ENCODE peak calls at places on chromosome 10, in seven cellular contexts. H is uterus, V is sigmoid colon, R is upper lobe of left lung, N is heart left ventricle, L is tibial nerve, M is spleen. A is an unnamed sample. For H3K4me1, the result is how much of the 10 kb centered on the place peaks cover.

GRCh38 chr10:100740476-100741341 is 4.7 kb upstream of the PAX2 start:
- DNase-seq in N (no peak), M (no peak), V (peak), L (no peak), H (no peak), R (no peak), A (no peak)

GRCh38 chr10:18340496-18341051 is 200.3 kb downstream of the CACNB2 start:
- DNase-seq in V (no peak), N (peak), R (no peak), L (no peak), M (no peak), H (no peak), A (peak)

GRCh38 chr10:44161196-44161595 is 223.7 kb downstream of the CXCL12 start:
- DNase-seq in M (no peak), R (no peak), V (no peak), N (no peak), L (no peak), H (no peak), A (no peak)

GRCh38 chr10:44882146-44882720 is 28.9 kb upstream of the TMEM72 start:
- DNase-seq in N (no peak), M (no peak), H (no peak), V (no peak), R (no peak), L (no peak), A (no peak)

GRCh38 chr10:47332946-47333345 is 10.7 kb downstream of the GDF2 start:
- DNase-seq in L (no peak), M (no peak), N (no peak), H (no peak), R (no peak), V (no peak), A (no peak)

GRCh38 chr10:119190353-119190752 is 11.7 kb upstream of the PRDX3 start:
- DNase-seq in N (no peak), L (no peak), M (no peak), H (no peak), R (no peak), V (peak), A (no peak)

GRCh38 chr10:128710795-128711183 is 584.6 kb upstream of the MKI67 start:
- DNase-seq in R (no peak), H (no peak), L (no peak), N (no peak), M (no peak), V (no peak), A (no peak)

GRCh38 chr10:5523796-5524574 is 776 bp upstream of the CALML3 start:
- DNase-seq in H (no peak), M (peak), V (peak), L (no peak), R (no peak), N (no peak), A (no peak)

GRCh38 chr10:88991161-88991899 is 732 bp downstream of the FAS start:
- DNase-seq in M (peak), L (peak), N (peak), R (peak), V (peak), H (peak), A (peak)

GRCh38 chr10:45235823-45236222 is 79.6 kb downstream of the OR13A1 start:
- DNase-seq in V (no peak), L (no peak), H (no peak), N (no peak), M (no peak), R (no peak), A (no peak)

GRCh38 chr10:99844433-99844955 is 62.1 kb downstream of the ABCC2 start:
- DNase-seq in V (no peak), H (no peak), M (no peak), L (no peak), R (no peak), N (no peak), A (no peak)

GRCh38 chr10:87591589-87591886 is 68.1 kb upstream of the PAPSS2 start:
- DNase-seq in V (no peak), M (no peak), L (no peak), H (no peak), N (no peak), R (no peak), A (no peak)

GRCh38 chr10:52677087-52677486 is 95.5 kb downstream of the MBL2 start:
- DNase-seq in M (no peak), H (no peak), N (no peak), R (no peak), V (no peak), L (no peak), A (no peak)

GRCh38 chr10:86287966-86288579 is 78.5 kb downstream of the GRID1 start:
- DNase-seq in V (peak), H (peak), N (no peak), M (peak), L (no peak), R (no peak), A (peak)

GRCh38 chr10:35216303-35216905 is 89.8 kb downstream of the CREM start:
- DNase-seq in V (peak), H (peak), R (peak), L (peak), N (peak), M (no peak), A (peak)

GRCh38 chr10:22244001-22244400 is 26.2 kb upstream of the EBLN1 start:
- DNase-seq in H (no peak), L (no peak), V (no peak), R (no peak), M (no peak), N (no peak), A (no peak)

GRCh38 chr10:11335881-11336430 is 275.5 kb downstream of the USP6NL start:
- DNase-seq in M (no peak), R (no peak), V (no peak), L (no peak), N (no peak), H (no peak), A (no peak)

GRCh38 chr10:124688889-124689670 is 55.1 kb downstream of the FAM53B start:
- DNase-seq in L (no peak), H (no peak), N (no peak), R (no peak), M (no peak), V (no peak), A (no peak)

GRCh38 chr10:132113206-132113605 is 47.5 kb downstream of the JAKMIP3 start:
- DNase-seq in L (no peak), R (peak), V (peak), M (peak), H (no peak), N (peak), A (no peak)

GRCh38 chr10:21993360-21994001 is 10.0 kb downstream of the DNAJC1 start:
- DNase-seq in M (no peak), R (no peak), N (no peak), H (no peak), V (no peak), L (no peak), A (no peak)

DNA sequence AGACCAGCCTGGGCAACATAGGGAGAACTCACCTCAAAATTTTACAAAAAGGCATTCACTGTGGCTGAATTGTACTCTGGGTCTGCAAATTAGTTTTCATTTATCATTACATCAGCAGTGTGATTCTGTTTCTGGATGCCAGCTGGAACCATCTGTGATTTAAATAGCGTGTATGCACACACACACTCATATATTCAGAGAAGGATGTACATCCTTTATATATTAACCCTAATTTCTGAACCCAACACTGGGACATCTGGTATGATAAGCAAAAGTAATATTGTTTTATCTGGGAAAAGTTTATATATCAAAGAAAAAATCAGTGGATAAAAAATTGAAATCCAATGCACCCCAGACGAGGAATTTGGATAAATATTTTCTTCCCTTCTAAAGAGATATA is 33.8 kb upstream of the LYZL1 start:
- DNase-seq in N (no peak), M (no peak), H (no peak), V (no peak), L (no peak), R (no peak), A (no peak)
- H3K4me1 ChIP-seq in N (under half), M (under half), H (under half), V (under half), L (under half), R (under half), A (under half)

GRCh38 chr10:74018241-74018640 is 20.3 kb downstream of the VCL start:
- DNase-seq in V (no peak), H (no peak), R (peak), N (no peak), M (no peak), L (no peak), A (no peak)
- H3K4me1 ChIP-seq in V (half or more), H (under half), R (under half), N (half or more), M (under half), L (half or more), A (under half)

DNA sequence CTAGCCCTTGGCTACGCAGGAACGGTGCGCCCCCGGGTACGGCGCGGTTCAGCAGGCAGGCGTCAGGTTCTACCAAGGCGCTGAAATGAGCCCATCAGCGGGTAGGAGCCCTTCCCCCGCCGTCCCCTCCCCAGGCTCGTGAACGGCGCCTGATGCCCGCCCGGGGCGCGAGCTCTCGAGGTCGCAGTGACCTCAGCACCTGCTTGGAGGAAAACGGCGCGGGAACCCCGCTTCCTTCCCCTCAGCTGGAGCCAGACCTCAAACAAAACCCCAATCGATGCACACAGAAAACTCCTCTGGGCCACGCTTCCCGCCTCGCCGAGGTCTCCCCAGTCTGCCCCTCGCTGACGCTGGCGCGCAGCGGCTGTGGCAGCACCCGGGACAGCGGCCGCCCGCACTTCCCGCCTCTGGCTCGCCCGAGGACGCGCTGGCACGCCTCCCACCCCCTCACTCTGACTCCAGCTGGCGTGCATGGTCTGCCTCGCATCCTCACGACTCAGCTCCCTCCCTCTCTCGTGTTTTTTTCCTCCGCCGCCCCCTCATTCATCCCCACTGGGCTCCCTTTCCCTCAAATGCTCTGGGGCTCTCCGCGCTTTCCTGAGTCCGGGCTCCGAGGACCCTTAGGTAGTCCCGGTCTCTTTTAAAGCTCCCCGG is 524 bp upstream of the GAD2 start:
- DNase-seq in V (no peak), R (no peak), M (no peak), N (no peak), H (no peak), L (no peak), A (peak)
- H3K4me1 ChIP-seq in V (under half), R (under half), M (under half), N (under half), H (under half), L (under half), A (under half)

GRCh38 chr10:129964611-129965417 is 740 bp upstream of the EBF3 start:
- DNase-seq in L (no peak), N (no peak), R (no peak), M (peak), H (no peak), V (peak), A (no peak)
- H3K4me1 ChIP-seq in L (half or more), N (under half), R (under half), M (under half), H (under half), V (half or more), A (under half)

GRCh38 chr10:110011679-110012078 is 3.9 kb downstream of the ADD3 start:
- DNase-seq in H (no peak), R (no peak), M (no peak), L (no peak), N (no peak), V (no peak), A (no peak)

GRCh38 chr10:110010076-110011069 is 2.6 kb downstream of the ADD3 start:
- DNase-seq in M (no peak), V (no peak), N (no peak), H (no peak), L (no peak), R (no peak), A (no peak)

GRCh38 chr10:110016957-110017514 is 9.3 kb downstream of the ADD3 start:
- DNase-seq in L (no peak), R (no peak), M (no peak), V (no peak), H (no peak), N (no peak), A (no peak)

GRCh38 chr10:110016037-110016436 is 8.3 kb downstream of the ADD3 start:
- DNase-seq in N (no peak), M (no peak), H (no peak), L (no peak), V (no peak), R (no peak), A (peak)

DNA sequence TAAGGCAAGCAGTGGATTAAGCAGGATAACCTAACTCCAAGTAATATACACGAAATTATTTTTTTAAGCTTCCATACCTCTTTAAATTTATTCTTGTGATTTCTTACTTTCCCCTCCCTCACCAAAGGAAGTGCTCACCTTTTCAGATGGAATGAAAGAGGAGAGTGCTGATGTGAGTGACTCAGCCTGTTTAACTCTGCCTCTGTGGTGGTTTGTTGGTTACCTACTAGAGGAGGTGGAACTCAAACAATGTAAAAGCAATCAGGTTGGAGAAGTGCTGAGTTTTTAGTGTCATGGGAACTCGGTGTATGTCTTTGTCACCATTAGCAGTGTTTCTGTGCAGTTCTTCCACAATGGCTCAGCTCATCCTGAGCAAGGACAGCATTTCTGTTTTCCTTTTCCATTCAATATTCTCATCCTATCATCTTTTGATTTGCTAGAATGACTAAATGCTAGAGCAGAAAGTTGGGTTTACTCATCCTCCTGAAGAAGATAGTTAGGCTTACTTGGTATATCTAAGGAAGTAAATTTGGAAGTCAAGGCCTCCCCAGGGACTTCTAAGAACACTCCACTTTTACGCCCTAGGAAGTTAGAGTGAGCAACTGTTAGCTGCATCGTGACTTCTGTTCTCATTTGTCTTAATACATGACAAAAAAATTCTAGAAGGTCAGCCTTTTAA is 6.0 kb downstream of the ADD3 start:
- DNase-seq in M (no peak), N (no peak), L (no peak), R (no peak), H (no peak), V (no peak), A (no peak)
- H3K4me1 ChIP-seq in M (under half), N (half or more), L (half or more), R (half or more), H (under half), V (under half), A (under half)

GRCh38 chr10:80477813-80478212 is 23.7 kb downstream of the TSPAN14 start:
- DNase-seq in R (no peak), N (no peak), V (no peak), H (no peak), L (no peak), M (no peak), A (no peak)
- H3K4me1 ChIP-seq in R (under half), N (under half), V (under half), H (under half), L (half or more), M (under half), A (under half)

A was measured in testis.